ENCODE peak calls at places on chromosomes 2 and 18, in nine cellular contexts. E is RWPE2, B is spleen, X is H9, U is RWPE1, I is tibial nerve, S is upper lobe of right lung, P is Panc1, A is lower lobe of right lung. V is an unnamed sample.

GRCh38 chr2:5070257-5070656 is 621.9 kb upstream of the SOX11 start:
- DNase-seq in E (no peak), B (no peak), X (no peak), U (peak), I (no peak), S (no peak), P (no peak), A (no peak), V (no peak)

GRCh38 chr2:223884399-223884798 is 47.0 kb upstream of the AP1S3 start:
- DNase-seq in E (no peak), B (no peak), X (no peak), U (no peak), I (no peak), S (no peak), P (no peak), A (no peak), V (no peak)

GRCh38 chr18:58576641-58577251 is 52.1 kb downstream of the ALPK2 start:
- DNase-seq in E (no peak), B (no peak), X (no peak), U (no peak), I (no peak), S (no peak), P (no peak), A (no peak), V (no peak)

GRCh38 chr2:30914456-30914855 is 107.2 kb upstream of the CAPN13 start:
- DNase-seq in E (no peak), B (no peak), X (no peak), U (no peak), I (no peak), S (no peak), P (no peak), A (no peak), V (no peak)

GRCh38 chr18:70454705-70455322 is 166.0 kb downstream of the SOCS6 start:
- DNase-seq in E (no peak), B (no peak), X (no peak), U (peak), I (no peak), S (no peak), P (peak), A (no peak), V (no peak)

GRCh38 chr2:112985090-112985489 is 7.3 kb downstream of the IL36G start:
- DNase-seq in E (no peak), B (no peak), X (no peak), U (no peak), I (no peak), S (no peak), P (no peak), A (no peak), V (no peak)

GRCh38 chr18:68298340-68298739 is 416.6 kb downstream of the TMX3 start:
- DNase-seq in E (no peak), B (no peak), X (no peak), U (no peak), I (no peak), S (no peak), P (no peak), A (no peak), V (no peak)

GRCh38 chr2:10058251-10059015 is 15.1 kb downstream of the KLF11 start:
- DNase-seq in E (no peak), B (peak), X (no peak), U (no peak), I (no peak), S (no peak), P (no peak), A (peak), V (no peak)

GRCh38 chr18:23943903-23944624 is 70.5 kb upstream of the TTC39C start:
- DNase-seq in E (no peak), B (no peak), X (no peak), U (no peak), I (no peak), S (no peak), P (no peak), A (no peak), V (no peak)

GRCh38 chr2:144890828-144891227 is 370.9 kb upstream of the ZEB2 start:
- DNase-seq in E (no peak), B (no peak), X (no peak), U (peak), I (no peak), S (no peak), P (no peak), A (no peak), V (no peak)
- TF ChIP-seq CTCF in E (peak), B (peak), X (peak), U (no peak), I (no peak), S (peak), P (no peak), A (peak), V (no peak)

GRCh38 chr2:232873292-232873908 is 3.3 kb downstream of the SNORC start:
- DNase-seq in E (no peak), B (no peak), X (no peak), U (no peak), I (peak), S (peak), P (no peak), A (no peak), V (no peak)
- H3K27ac ChIP-seq in E (no peak), B (no peak), X (no peak), U (peak), I (peak), S (no peak), P (no peak), A (no peak), V (no peak)

DNA sequence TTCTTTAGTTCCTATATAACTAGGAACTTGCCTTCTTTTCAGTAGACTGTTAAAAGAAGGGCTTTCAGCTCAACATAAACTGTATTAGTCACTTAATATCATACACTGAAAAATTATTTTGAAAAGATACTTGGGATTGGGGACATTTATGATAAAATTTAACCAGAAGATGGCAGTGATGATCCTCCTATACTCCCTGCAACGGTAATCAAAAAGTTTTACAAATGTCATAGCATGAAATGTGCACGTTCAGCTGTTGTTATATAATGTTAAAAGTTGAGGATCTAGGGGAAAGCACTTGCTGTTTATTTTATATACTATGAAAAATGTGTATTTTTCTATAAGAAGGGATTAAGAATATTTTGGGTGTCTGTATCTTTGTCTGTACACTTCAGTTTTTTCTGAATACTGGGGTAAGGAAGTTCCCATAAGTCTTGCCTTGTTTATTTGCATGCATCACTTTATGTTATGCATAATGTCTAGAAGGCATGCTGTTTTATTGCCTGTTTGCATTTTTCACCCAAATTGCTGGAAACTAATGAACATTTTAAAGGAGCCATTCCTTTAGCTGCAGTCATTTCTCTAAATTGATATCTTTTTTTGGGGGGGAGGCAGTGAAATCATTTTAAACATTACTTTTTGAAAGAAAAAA is 19.0 kb downstream of the DYNC1I2 start:
- DNase-seq in E (no peak), B (no peak), X (no peak), U (peak), I (no peak), S (no peak), P (no peak), A (no peak), V (no peak)
- TF ChIP-seq CTCF in E (peak), B (peak), X (peak), U (peak), I (no peak), S (peak), P (peak), A (peak), V (no peak)

GRCh38 chr2:46040563-46041155 is 256.5 kb upstream of the EPAS1 start:
- DNase-seq in E (no peak), B (no peak), X (no peak), U (no peak), I (no peak), S (no peak), P (no peak), A (no peak), V (no peak)
- H3K27ac ChIP-seq in E (no peak), B (peak), X (no peak), U (no peak), I (no peak), S (peak), P (peak), A (peak), V (no peak)

GRCh38 chr18:62182220-62182619 is 4.6 kb downstream of the PIGN start:
- DNase-seq in E (no peak), B (no peak), X (no peak), U (no peak), I (no peak), S (no peak), P (no peak), A (no peak), V (no peak)
- TF ChIP-seq CTCF in E (peak), B (no peak), X (no peak), U (no peak), I (no peak), S (no peak), P (no peak), A (no peak), V (no peak)

DNA sequence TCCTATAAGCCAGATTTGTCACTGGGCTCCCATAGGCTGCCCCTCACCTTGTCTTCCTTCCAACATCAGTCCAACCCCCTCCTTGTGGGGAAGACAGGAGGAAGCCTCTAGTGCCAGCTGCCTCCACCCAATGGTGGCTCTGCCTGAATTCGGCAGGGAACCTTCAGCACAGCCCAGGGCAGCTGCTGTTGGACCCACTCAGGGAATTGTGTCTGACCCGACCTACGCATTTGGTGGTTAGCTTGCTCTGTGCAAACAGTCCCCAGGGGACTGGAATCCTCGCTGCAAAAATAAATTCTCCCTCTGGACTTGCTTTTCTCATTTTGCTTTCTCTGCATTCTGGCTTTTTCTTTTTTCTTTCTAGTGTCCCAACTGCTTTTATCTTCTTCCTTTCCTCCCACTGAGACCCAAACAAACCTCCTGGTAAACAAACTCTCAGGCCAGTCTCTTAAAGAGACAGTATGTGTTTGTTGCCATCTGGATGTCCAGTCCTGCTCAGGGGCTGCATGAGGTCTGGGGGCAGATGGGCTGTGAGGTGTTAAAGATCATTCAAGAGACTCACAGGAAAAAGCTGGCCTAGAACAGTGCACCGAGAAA is 137.7 kb upstream of the HAAO start:
- DNase-seq in E (no peak), B (no peak), X (no peak), U (no peak), I (no peak), S (peak), P (no peak), A (no peak), V (no peak)
- H3K27ac ChIP-seq in E (no peak), B (peak), X (no peak), U (peak), I (peak), S (peak), P (no peak), A (peak), V (peak)

GRCh38 chr18:292271-292670 is 24.4 kb upstream of the THOC1 start:
- DNase-seq in E (no peak), B (no peak), X (no peak), U (no peak), I (no peak), S (no peak), P (no peak), A (no peak), V (no peak)

GRCh38 chr18:285817-286216 is 18.0 kb upstream of the THOC1 start:
- DNase-seq in E (no peak), B (no peak), X (no peak), U (no peak), I (no peak), S (no peak), P (no peak), A (no peak), V (no peak)

GRCh38 chr18:286515-287310 is 18.9 kb upstream of the THOC1 start:
- DNase-seq in E (no peak), B (no peak), X (no peak), U (peak), I (no peak), S (no peak), P (no peak), A (no peak), V (no peak)
- TF ChIP-seq CTCF in E (peak), B (no peak), X (peak), U (peak), I (peak), S (peak), P (peak), A (peak), V (no peak)